ENCODE peak calls at places on chromosomes 13 and 19, in nine cellular contexts. L, B, T, U, P, G, D, N and I are unnamed samples.

GRCh38 chr19:54178581-54179261 is 5.8 kb upstream of the TMC4 start:
- DNase-seq in L (no peak), B (no peak), T (no peak), U (peak), P (no peak), G (no peak), D (peak), N (peak), I (no peak)

GRCh38 chr19:12788682-12789097 is 2.6 kb upstream of the JUNB start:
- DNase-seq in L (peak), B (peak), T (peak), U (peak), P (peak), G (peak), D (no peak), N (no peak), I (peak)

GRCh38 chr13:46172531-46172991 is 9.4 kb downstream of the LCP1 start:
- DNase-seq in L (no peak), B (no peak), T (no peak), U (no peak), P (no peak), G (no peak), D (peak), N (peak), I (peak)

GRCh38 chr13:71218960-71219359 is 648.0 kb downstream of the DACH1 start:
- DNase-seq in L (no peak), B (no peak), T (no peak), U (peak), P (no peak), G (no peak), D (peak), N (no peak), I (peak)

GRCh38 chr13:62185631-62186256 is 770.1 kb upstream of the PCDH20 start:
- DNase-seq in L (no peak), B (no peak), T (no peak), U (peak), P (no peak), G (no peak), D (no peak), N (no peak), I (no peak)

GRCh38 chr13:46896346-46897138 is at the start of gene HTR2A:
- DNase-seq in L (peak), B (peak), T (peak), U (no peak), P (no peak), G (peak), D (no peak), N (no peak), I (peak)

GRCh38 chr13:97142452-97142851 is 79.7 kb upstream of the MBNL2 start:
- DNase-seq in L (peak), B (no peak), T (no peak), U (peak), P (no peak), G (no peak), D (peak), N (no peak), I (no peak)

GRCh38 chr13:107824636-107825035 is 390.7 kb downstream of the LIG4 start:
- DNase-seq in L (no peak), B (no peak), T (no peak), U (no peak), P (no peak), G (no peak), D (no peak), N (no peak), I (no peak)

GRCh38 chr19:2398735-2399305 is 28.6 kb downstream of the TIMM13 start:
- DNase-seq in L (no peak), B (no peak), T (no peak), U (no peak), P (no peak), G (no peak), D (no peak), N (no peak), I (no peak)

GRCh38 chr13:64924401-64924800 is 2305.7 kb downstream of the PCDH9 start:
- DNase-seq in L (no peak), B (no peak), T (no peak), U (no peak), P (no peak), G (no peak), D (no peak), N (no peak), I (no peak)

DNA sequence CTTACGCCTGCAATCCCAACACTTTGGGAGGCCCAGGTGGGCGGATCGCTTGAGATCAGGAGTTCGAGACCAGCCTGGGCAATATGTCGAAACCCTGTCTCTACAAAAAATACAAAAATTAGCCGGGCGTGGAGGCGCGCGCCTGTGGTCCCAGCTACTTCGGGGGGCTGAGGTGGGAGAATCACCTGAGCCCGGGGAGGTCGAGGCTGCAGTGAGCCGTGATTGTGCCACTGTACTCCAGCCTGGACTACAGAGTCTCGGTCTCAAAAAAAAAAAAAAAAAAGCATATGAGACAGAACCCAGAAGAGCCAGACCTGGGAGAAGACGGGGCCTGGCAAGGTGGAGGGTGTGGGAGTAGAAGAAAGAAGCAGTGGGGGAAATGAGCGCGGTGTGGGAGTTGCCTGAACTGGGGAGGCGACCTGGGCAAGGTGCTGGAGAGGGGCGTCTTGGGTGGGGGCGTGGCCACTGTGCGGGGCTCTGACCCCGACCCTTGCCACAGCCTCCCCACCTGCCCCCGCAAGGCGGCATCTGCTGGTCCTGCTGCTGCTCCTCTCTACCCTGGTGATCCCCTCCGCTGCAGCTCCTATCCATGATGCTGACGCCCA is 508 bp downstream of the DKKL1 start:
- DNase-seq in L (no peak), B (no peak), T (no peak), U (no peak), P (no peak), G (no peak), D (no peak), N (no peak), I (no peak)
- H3K4me3 ChIP-seq in L (no peak), B (peak), T (peak), U (peak), P (no peak), G (peak), D (no peak), N (no peak), I (no peak)

DNA sequence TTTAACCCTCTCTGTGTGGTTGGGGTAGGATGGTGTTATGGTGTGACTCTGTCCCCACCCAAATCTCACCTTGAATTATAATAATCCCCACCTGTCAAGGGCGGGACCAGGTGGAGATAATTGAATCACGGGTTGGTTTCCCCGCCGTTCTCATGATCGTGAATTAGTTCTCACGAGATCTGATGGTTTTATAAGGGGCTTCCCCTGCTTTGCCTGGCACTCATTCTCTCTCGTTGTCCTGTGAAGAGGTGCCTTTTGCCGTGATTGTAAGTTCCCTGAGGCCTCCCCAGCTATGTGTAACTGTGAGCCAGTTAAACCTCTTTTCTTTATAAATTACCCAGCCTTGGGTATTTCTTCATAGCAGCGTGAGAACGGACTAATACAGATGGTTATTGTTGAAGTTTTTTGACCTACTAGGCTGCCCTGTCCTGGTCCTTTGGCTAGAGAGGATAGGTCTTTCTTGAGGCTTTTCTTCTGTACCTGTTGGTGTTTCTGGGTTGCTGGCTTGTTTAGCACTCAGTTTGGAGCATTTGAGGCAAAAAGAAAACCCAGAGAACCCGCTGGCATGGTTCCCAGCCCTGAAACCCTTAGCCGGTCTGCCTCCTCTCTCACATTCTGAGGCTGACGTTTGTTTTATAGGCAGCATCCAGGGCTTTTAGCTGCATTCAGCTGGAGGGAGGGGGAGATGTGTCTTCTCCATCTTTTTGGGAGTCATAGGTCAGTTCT is 69.0 kb downstream of the ARHGEF7 start:
- DNase-seq in L (no peak), B (no peak), T (peak), U (no peak), P (no peak), G (peak), D (no peak), N (no peak), I (peak)
- H3K4me3 ChIP-seq in L (no peak), B (no peak), T (no peak), U (no peak), P (peak), G (no peak), D (no peak), N (peak), I (peak)

GRCh38 chr13:82791035-82791434 is 1091.2 kb downstream of the SLITRK1 start:
- DNase-seq in L (no peak), B (no peak), T (no peak), U (no peak), P (no peak), G (peak), D (no peak), N (no peak), I (no peak)
- H3K4me3 ChIP-seq in L (no peak), B (no peak), T (no peak), U (no peak), P (no peak), G (no peak), D (no peak), N (no peak), I (no peak)

GRCh38 chr13:25742220-25742619 is 309.6 kb downstream of the SHISA2 start:
- DNase-seq in L (no peak), B (no peak), T (no peak), U (no peak), P (no peak), G (no peak), D (no peak), N (no peak), I (no peak)

GRCh38 chr13:25743426-25743825 is 308.4 kb downstream of the SHISA2 start:
- DNase-seq in L (no peak), B (no peak), T (no peak), U (no peak), P (no peak), G (peak), D (no peak), N (no peak), I (no peak)

GRCh38 chr13:25741796-25742195 is 310.0 kb downstream of the SHISA2 start:
- DNase-seq in L (no peak), B (no peak), T (no peak), U (no peak), P (no peak), G (no peak), D (no peak), N (no peak), I (no peak)

GRCh38 chr13:25738797-25739196 is 313.0 kb downstream of the SHISA2 start:
- DNase-seq in L (no peak), B (no peak), T (no peak), U (no peak), P (no peak), G (no peak), D (no peak), N (no peak), I (no peak)

GRCh38 chr13:25744176-25744575 is 307.6 kb downstream of the SHISA2 start:
- DNase-seq in L (no peak), B (no peak), T (peak), U (no peak), P (no peak), G (peak), D (no peak), N (no peak), I (no peak)
- H3K4me3 ChIP-seq in L (no peak), B (no peak), T (no peak), U (no peak), P (no peak), G (no peak), D (no peak), N (no peak), I (no peak)

GRCh38 chr13:56134524-56134923 is 1006.2 kb upstream of the PRR20A start:
- DNase-seq in L (no peak), B (no peak), T (no peak), U (no peak), P (no peak), G (no peak), D (no peak), N (no peak), I (no peak)
- H3K4me3 ChIP-seq in L (no peak), B (no peak), T (no peak), U (no peak), P (no peak), G (no peak), D (no peak), N (no peak), I (no peak)